ENCODE peak calls at places on chromosome 6, in seven cellular contexts. C is iPS DF 19.7; F is T-helper 2 cell; Q is hypothalamus; B is caudate nucleus; U is stimulated activated naive CD8-positive, alpha-beta T cell treated with anti-CD3 and anti-CD28 coated beads, Interleukin-15, Interleukin-2, amounts not matched to agents 100 U/mL and 50 U/mL, for 24 hours; V is osteocyte. D is an unnamed sample.
A peak's percentile ranks its signal among the peaks of the same experiment; 100 is the strongest.

GRCh38 chr6:134774244-134774643 is 175.7 kb downstream of the ALDH8A1 start:
- DNase-seq in C (no peak), F (no peak), Q (no peak), B (no peak), U (no peak), V (no peak), D (no peak)

GRCh38 chr6:26216886-26217713 is 129.9 kb downstream of the HFE start:
- DNase-seq in C (no peak), F (peak; percentile 72), Q (peak; percentile 34), B (peak; percentile 24), U (peak; percentile 81), V (peak; percentile 95), D (peak; percentile 85)

GRCh38 chr6:3186974-3187382 is 29.6 kb upstream of the TUBB2A start:
- DNase-seq in C (no peak), F (no peak), Q (no peak), B (no peak), U (no peak), V (no peak), D (no peak)

GRCh38 chr6:146602526-146602925 is 3.8 kb downstream of the ADGB start:
- DNase-seq in C (no peak), F (no peak), Q (no peak), B (no peak), U (no peak), V (no peak), D (no peak)

GRCh38 chr6:46638650-46639049 is 14.0 kb downstream of the CYP39A1 start:
- DNase-seq in C (no peak), F (no peak), Q (no peak), B (no peak), U (no peak), V (no peak), D (no peak)

GRCh38 chr6:85006362-85006761 is 242.0 kb upstream of the TBX18 start:
- DNase-seq in C (no peak), F (no peak), Q (no peak), B (no peak), U (no peak), V (no peak), D (no peak)

GRCh38 chr6:113317870-113318269 is 539.3 kb upstream of the MARCKS start:
- DNase-seq in C (no peak), F (no peak), Q (no peak), B (no peak), U (no peak), V (no peak), D (peak; percentile 4)

GRCh38 chr6:158911746-158912158 is 88.2 kb downstream of the RSPH3 start:
- DNase-seq in C (no peak), F (no peak), Q (no peak), B (no peak), U (peak; percentile 55), V (no peak), D (no peak)

GRCh38 chr6:123352279-123352678 is 284.5 kb downstream of the TRDN start:
- DNase-seq in C (no peak), F (no peak), Q (no peak), B (no peak), U (no peak), V (no peak), D (peak; percentile 3)

D was measured in endothelial cell.